ENCODE peak calls at places on chromosomes 12 and 14, in ten cellular contexts. V is Peyer's patch, M is IMR-90, S is uterus, B is transverse colon, N is A549, A is ovary, I is tibial nerve, H is OCI-LY7, K is heart right ventricle. Y is an unnamed sample.
A peak's percentile ranks its signal among the peaks of the same experiment; 100 is the strongest.

GRCh38 chr14:72942934-72943333 is 16.7 kb downstream of the DCAF4 start:
- DNase-seq in K (no peak), N (no peak), H (no peak), B (no peak), S (no peak), V (no peak), I (no peak), A (no peak), M (no peak), Y (no peak)

GRCh38 chr12:31737763-31738162 is 8.9 kb upstream of the AMN1 start:
- DNase-seq in A (no peak), S (no peak), B (no peak), N (no peak), I (no peak), H (no peak), M (no peak), K (no peak), V (no peak), Y (no peak)

GRCh38 chr12:32273063-32273521 is 126.3 kb upstream of the FGD4 start:
- DNase-seq in B (no peak), S (no peak), K (no peak), A (no peak), H (peak; percentile 76), I (no peak), M (peak; percentile 90), V (no peak), N (no peak), Y (no peak)

GRCh38 chr14:61752626-61753025 is 9.6 kb upstream of the SNAPC1 start:
- DNase-seq in M (peak; percentile 61), S (no peak), H (peak; percentile 51), A (no peak), V (no peak), I (no peak), K (no peak), N (no peak), B (no peak), Y (no peak)

GRCh38 chr12:100574262-100575074 is 984 bp downstream of the GAS2L3 start:
- DNase-seq in V (no peak), A (peak; percentile 33), S (no peak), B (no peak), M (no peak), K (peak; percentile 16), H (no peak), I (no peak), N (peak; percentile 7), Y (no peak)

GRCh38 chr12:40058721-40059190 is 47.1 kb downstream of the SLC2A13 start:
- DNase-seq in M (peak; percentile 5), V (no peak), H (no peak), N (no peak), I (no peak), A (no peak), S (no peak), K (no peak), B (no peak), Y (no peak)

GRCh38 chr12:18576104-18576622 is 161.6 kb downstream of the PLCZ1 start:
- DNase-seq in H (no peak), K (no peak), S (no peak), N (no peak), A (no peak), B (no peak), I (no peak), M (peak; percentile 44), V (no peak), Y (no peak)

GRCh38 chr12:62899568-62900390 is 35.2 kb downstream of the PPM1H start:
- DNase-seq in B (no peak), K (no peak), M (no peak), A (no peak), V (no peak), N (no peak), H (no peak), I (no peak), S (no peak), Y (no peak)

GRCh38 chr12:2068638-2069037 is 15.9 kb downstream of the CACNA1C start:
- DNase-seq in M (no peak), N (no peak), B (no peak), K (no peak), I (no peak), V (no peak), A (no peak), H (no peak), S (no peak), Y (no peak)

GRCh38 chr12:1815814-1816729 is 4.3 kb upstream of the LRTM2 start:
- DNase-seq in S (no peak), A (no peak), M (no peak), N (no peak), I (no peak), K (no peak), H (no peak), B (no peak), V (no peak), Y (no peak)

GRCh38 chr14:73259837-73260236 is 22.5 kb downstream of the PAPLN start:
- DNase-seq in V (peak; percentile 36), M (no peak), B (no peak), A (no peak), I (no peak), H (no peak), S (no peak), K (no peak), N (no peak), Y (no peak)

GRCh38 chr12:80218925-80219714 is 119.8 kb downstream of the OTOGL start:
- DNase-seq in B (no peak), V (no peak), H (no peak), N (no peak), A (no peak), K (peak; percentile 14), I (no peak), S (no peak), M (no peak), Y (peak; percentile 40)

GRCh38 chr14:69360438-69361108 is 37.5 kb downstream of the ERH start:
- DNase-seq in S (no peak), M (no peak), B (no peak), I (no peak), A (no peak), K (no peak), V (no peak), N (no peak), H (peak; percentile 54), Y (no peak)

GRCh38 chr14:105474478-105475268 is at the start of gene CRIP2:
- DNase-seq in I (no peak), A (peak; percentile 64), S (peak; percentile 47), N (peak; percentile 84), B (no peak), K (peak; percentile 57), H (no peak), M (peak; percentile 10), V (no peak), Y (no peak)

GRCh38 chr14:20934148-20934762 is 21.0 kb upstream of the RNASE2 start:
- DNase-seq in A (no peak), M (no peak), N (peak; percentile 19), B (peak; percentile 8), S (no peak), K (peak; percentile 5), I (no peak), H (peak; percentile 44), V (no peak), Y (peak; percentile 8)
- TF ChIP-seq CTCF in A (no peak), M (peak; percentile 37), N (peak; percentile 30), B (no peak), S (no peak), K (peak; percentile 47), I (no peak), H (peak; percentile 84), V (peak; percentile 8), Y (no peak)

GRCh38 chr14:34199585-34199984 is 248.7 kb upstream of the EGLN3 start:
- DNase-seq in H (no peak), K (no peak), B (no peak), I (no peak), M (peak; percentile 46), S (no peak), V (no peak), N (no peak), A (no peak), Y (no peak)
- H3K4me1 ChIP-seq in H (no peaks in the 10 kb centered on the region), K (no peaks in the 10 kb centered on the region), B (no peaks in the 10 kb centered on the region), I (no peaks in the 10 kb centered on the region), M (no peaks in the 10 kb centered on the region), S (no peaks in the 10 kb centered on the region), V (no peaks in the 10 kb centered on the region), N (peaks cover 7% of the 10 kb centered on the region), A (no peaks in the 10 kb centered on the region), Y (no peaks in the 10 kb centered on the region)

DNA sequence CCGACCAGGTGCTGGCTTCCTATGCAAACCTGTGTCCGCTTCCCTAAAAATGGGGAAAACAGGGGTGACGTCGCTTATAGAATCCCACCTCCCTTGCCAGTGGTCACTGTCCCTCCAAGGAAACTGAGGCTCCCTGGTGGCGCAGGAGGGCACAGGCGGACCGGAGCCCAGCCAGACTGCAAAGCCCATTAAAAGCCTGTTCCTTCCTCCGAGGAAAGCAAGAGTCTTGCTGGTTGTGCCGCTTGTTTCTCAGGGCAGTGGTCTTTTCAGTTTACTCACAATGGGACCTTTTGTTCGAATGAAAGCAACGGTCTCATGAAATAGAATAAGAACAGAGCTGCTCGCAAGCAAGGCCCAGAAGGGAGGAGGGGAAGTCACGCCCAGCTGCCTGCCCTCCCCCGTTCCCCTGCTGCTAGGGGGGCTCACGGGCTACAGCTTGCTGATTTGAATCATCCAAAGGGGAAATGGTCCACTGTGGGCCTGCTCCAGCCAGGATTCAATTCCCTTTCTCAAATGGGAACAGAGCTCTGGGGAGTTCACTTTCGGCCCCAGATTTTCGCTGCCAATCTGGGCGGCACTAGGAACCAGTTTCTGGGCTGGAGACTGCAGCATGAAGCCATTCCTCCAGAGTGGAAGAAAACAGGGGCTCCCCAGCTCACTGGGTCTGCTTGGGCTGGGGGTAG is 4.6 kb upstream of the SELPLG start:
- DNase-seq in M (no peak), S (peak; percentile 53), B (peak; percentile 42), H (peak; percentile 77), I (no peak), A (no peak), V (no peak), K (peak; percentile 57), N (no peak), Y (no peak)
- TF ChIP-seq CTCF in M (no peak), S (no peak), B (no peak), H (peak; percentile 30), I (no peak), A (no peak), V (no peak), K (no peak), N (no peak), Y (no peak)

GRCh38 chr12:92146497-92146828 is 817 bp upstream of the BTG1 start:
- DNase-seq in I (no peak), H (no peak), A (no peak), V (no peak), M (peak; percentile 59), K (no peak), N (no peak), B (no peak), S (no peak), Y (no peak)
- H3K4me1 ChIP-seq in I (peaks cover 4% of the 10 kb centered on the region), H (peaks cover 16% of the 10 kb centered on the region), A (no peaks in the 10 kb centered on the region), V (no peaks in the 10 kb centered on the region), M (no peaks in the 10 kb centered on the region), K (peaks cover 31% of the 10 kb centered on the region), N (peaks cover 10% of the 10 kb centered on the region), B (peaks cover 30% of the 10 kb centered on the region), S (no peaks in the 10 kb centered on the region), Y (peaks cover 23% of the 10 kb centered on the region)

Y was measured in Caco-2.